ENCODE peak calls at places on chromosomes 12 and 14, in seven cellular contexts. A is stimulated activated CD8-positive, alpha-beta memory T cell treated with anti-CD3 and anti-CD28 coated beads, Interleukin-2, amount 100 ng/mL, for 48 hours; F is psoas muscle; G is hypothalamus; I is effector CD4-positive, alpha-beta T cell; T is HCEC 1CT; H is left ventricle myocardium inferior. U is an unnamed sample.

GRCh38 chr12:91357381-91357780 is 174.8 kb upstream of the DCN start:
- DNase-seq in A (no peak), F (no peak), G (no peak), I (no peak), T (no peak), H (no peak), U (no peak)

GRCh38 chr12:75724913-75725312 is 213.5 kb upstream of the KRR1 start:
- DNase-seq in A (no peak), F (no peak), G (no peak), I (no peak), T (peak), H (no peak), U (peak)

GRCh38 chr14:68937790-68938514 is 41.1 kb downstream of the ACTN1 start:
- DNase-seq in A (no peak), F (no peak), G (no peak), I (no peak), T (no peak), H (peak), U (peak)

GRCh38 chr12:24356189-24356708 is 406.8 kb upstream of the SOX5 start:
- DNase-seq in A (no peak), F (no peak), G (no peak), I (no peak), T (no peak), H (no peak), U (no peak)

GRCh38 chr12:123038966-123039365 is 58.5 kb downstream of the ARL6IP4 start:
- DNase-seq in A (no peak), F (no peak), G (no peak), I (no peak), T (no peak), H (no peak), U (no peak)

GRCh38 chr12:125247477-125247876 is 182.2 kb downstream of the AACS start:
- DNase-seq in A (no peak), F (no peak), G (no peak), I (no peak), T (no peak), H (no peak), U (no peak)

GRCh38 chr14:68948686-68949085 is 30.4 kb downstream of the ACTN1 start:
- DNase-seq in A (no peak), F (no peak), G (no peak), I (no peak), T (no peak), H (no peak), U (peak)

GRCh38 chr14:68084256-68084655 is 264.7 kb downstream of the RAD51B start:
- DNase-seq in A (no peak), F (no peak), G (no peak), I (no peak), T (peak), H (no peak), U (no peak)

GRCh38 chr12:100346660-100347059 is 10.2 kb upstream of the SLC17A8 start:
- DNase-seq in A (no peak), F (no peak), G (no peak), I (no peak), T (no peak), H (no peak), U (no peak)

GRCh38 chr14:67620217-67620789 is 583 bp downstream of the ARG2 start:
- DNase-seq in A (no peak), F (no peak), G (peak), I (no peak), T (no peak), H (no peak), U (no peak)

GRCh38 chr12:123546281-123546680 is 12.8 kb upstream of the RILPL1 start:
- DNase-seq in A (no peak), F (no peak), G (no peak), I (no peak), T (peak), H (no peak), U (peak)

GRCh38 chr14:105303949-105304348 is 3.1 kb upstream of the BRF1 start:
- DNase-seq in A (no peak), F (no peak), G (no peak), I (no peak), T (no peak), H (no peak), U (no peak)

U was measured in LHCN-M2.